ENCODE peak calls at places on chromosomes 6 and 20, in five cellular contexts. One of them, this sample, is unnamed.

GRCh38 chr6:106146852-106147351 is 60.8 kb downstream of the PRDM1 start:
- DNase-seq in BJ: no peak
- DNase-seq in HFFc6: no peak
- DNase-seq in brain microvascular endothelial cell: no peak
- DNase-seq in fibroblast of pulmonary artery: no peak
- DNase-seq in this sample: peak

GRCh38 chr6:90295854-90296345 is 743 bp downstream of the BACH2 start:
- DNase-seq in brain microvascular endothelial cell: peak
- DNase-seq in HFFc6: peak
- DNase-seq in BJ: no peak
- DNase-seq in fibroblast of pulmonary artery: peak
- DNase-seq in this sample: peak

GRCh38 chr20:39019805-39020325 is 57.7 kb downstream of the DHX35 start:
- DNase-seq in fibroblast of pulmonary artery: peak
- DNase-seq in brain microvascular endothelial cell: no peak
- DNase-seq in HFFc6: no peak
- DNase-seq in BJ: no peak
- DNase-seq in this sample: no peak

GRCh38 chr20:47973519-47974233 is 188.4 kb upstream of the SULF2 start:
- DNase-seq in fibroblast of pulmonary artery: no peak
- DNase-seq in HFFc6: no peak
- DNase-seq in brain microvascular endothelial cell: peak
- DNase-seq in BJ: no peak
- DNase-seq in this sample: no peak

GRCh38 chr20:10109621-10110020 is 74.8 kb downstream of the ANKEF1 start:
- DNase-seq in brain microvascular endothelial cell: no peak
- DNase-seq in HFFc6: no peak
- DNase-seq in fibroblast of pulmonary artery: no peak
- DNase-seq in BJ: no peak
- DNase-seq in this sample: no peak

GRCh38 chr6:169776379-169776778 is 25.0 kb downstream of the ERMARD start:
- DNase-seq in fibroblast of pulmonary artery: no peak
- DNase-seq in brain microvascular endothelial cell: no peak
- DNase-seq in HFFc6: no peak
- DNase-seq in BJ: no peak
- DNase-seq in this sample: no peak

GRCh38 chr20:50301712-50302111 is 111.1 kb downstream of the CEBPB start:
- DNase-seq in HFFc6: no peak
- DNase-seq in fibroblast of pulmonary artery: no peak
- DNase-seq in BJ: no peak
- DNase-seq in brain microvascular endothelial cell: no peak
- DNase-seq in this sample: no peak

GRCh38 chr6:85498596-85499258 is 48.8 kb downstream of the NT5E start:
- DNase-seq in BJ: no peak
- DNase-seq in brain microvascular endothelial cell: no peak
- DNase-seq in HFFc6: no peak
- DNase-seq in fibroblast of pulmonary artery: peak
- DNase-seq in this sample: no peak

GRCh38 chr20:46151936-46152335 is 33.8 kb downstream of the CD40 start:
- DNase-seq in HFFc6: no peak
- DNase-seq in fibroblast of pulmonary artery: no peak
- DNase-seq in BJ: no peak
- DNase-seq in brain microvascular endothelial cell: no peak
- DNase-seq in this sample: peak

GRCh38 chr6:106520711-106521367 is 108.5 kb downstream of the RTN4IP1 start:
- DNase-seq in fibroblast of pulmonary artery: no peak
- DNase-seq in BJ: no peak
- DNase-seq in brain microvascular endothelial cell: no peak
- DNase-seq in HFFc6: no peak
- DNase-seq in this sample: peak

GRCh38 chr6:157962601-157963084 is 19.0 kb upstream of the SYNJ2 start:
- DNase-seq in fibroblast of pulmonary artery: peak
- DNase-seq in HFFc6: no peak
- DNase-seq in brain microvascular endothelial cell: peak
- DNase-seq in BJ: no peak
- DNase-seq in this sample: no peak

GRCh38 chr20:10402938-10403593 is 31.0 kb downstream of the MKKS start:
- DNase-seq in BJ: no peak
- DNase-seq in fibroblast of pulmonary artery: no peak
- DNase-seq in HFFc6: no peak
- DNase-seq in brain microvascular endothelial cell: no peak
- DNase-seq in this sample: no peak

GRCh38 chr6:39335780-39336541 is 13.5 kb upstream of the KCNK16 start:
- DNase-seq in BJ: no peak
- DNase-seq in brain microvascular endothelial cell: peak
- DNase-seq in fibroblast of pulmonary artery: no peak
- DNase-seq in HFFc6: no peak
- DNase-seq in this sample: no peak

GRCh38 chr6:55674672-55675071 is 95.7 kb upstream of the HMGCLL1 start:
- DNase-seq in HFFc6: no peak
- DNase-seq in BJ: no peak
- DNase-seq in fibroblast of pulmonary artery: no peak
- DNase-seq in brain microvascular endothelial cell: no peak
- DNase-seq in this sample: no peak

DNA sequence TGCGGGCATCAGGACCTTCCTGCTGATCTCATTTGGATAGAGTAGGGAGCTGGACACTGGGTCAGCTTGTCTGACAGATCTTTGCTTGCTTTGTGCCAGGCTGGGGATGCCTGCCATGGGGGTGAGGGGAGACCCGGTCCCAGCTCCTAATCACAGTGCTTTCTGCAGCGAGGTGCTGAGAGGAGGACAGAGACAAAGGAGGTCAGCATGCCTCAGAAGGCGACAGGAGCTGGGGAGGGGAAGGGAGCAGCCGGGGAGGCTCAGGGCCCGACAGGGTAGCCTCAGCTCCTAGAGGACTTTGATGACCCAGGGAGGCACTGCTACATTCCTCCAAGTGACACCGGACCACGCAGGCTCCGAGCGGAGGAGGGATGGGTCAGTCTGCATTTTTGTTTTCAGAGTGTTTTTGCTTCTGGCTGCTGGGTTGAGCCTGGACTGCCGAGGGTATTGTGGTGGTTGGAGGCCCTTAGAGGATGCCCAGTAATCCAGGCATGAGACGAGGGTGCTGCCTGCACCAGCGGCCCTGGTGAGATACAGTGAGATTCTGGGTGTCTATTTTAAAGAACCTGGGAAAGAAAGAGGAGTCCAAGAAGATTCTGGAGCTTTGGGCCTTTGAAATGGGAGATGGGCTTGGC is 7.8 kb downstream of the RBM38 start:
- DNase-seq in BJ: no peak
- DNase-seq in HFFc6: no peak
- DNase-seq in fibroblast of pulmonary artery: no peak
- DNase-seq in brain microvascular endothelial cell: no peak
- DNase-seq in this sample: no peak
- TF ChIP-seq CTCF in BJ: no peak
- TF ChIP-seq CTCF in HFFc6: no peak
- TF ChIP-seq CTCF in fibroblast of pulmonary artery: no peak
- TF ChIP-seq CTCF in brain microvascular endothelial cell: no peak
- TF ChIP-seq CTCF in this sample: no peak

GRCh38 chr6:45877970-45878590 is 137.6 kb downstream of the CLIC5 start:
- DNase-seq in brain microvascular endothelial cell: no peak
- DNase-seq in HFFc6: no peak
- DNase-seq in fibroblast of pulmonary artery: no peak
- DNase-seq in BJ: no peak
- DNase-seq in this sample: no peak

GRCh38 chr6:45872827-45873226 is 142.8 kb downstream of the CLIC5 start:
- DNase-seq in brain microvascular endothelial cell: no peak
- DNase-seq in BJ: no peak
- DNase-seq in fibroblast of pulmonary artery: no peak
- DNase-seq in HFFc6: no peak
- DNase-seq in this sample: no peak
- TF ChIP-seq CTCF in brain microvascular endothelial cell: no peak
- TF ChIP-seq CTCF in BJ: no peak
- TF ChIP-seq CTCF in fibroblast of pulmonary artery: no peak
- TF ChIP-seq CTCF in HFFc6: no peak
- TF ChIP-seq CTCF in this sample: no peak

GRCh38 chr20:17884318-17885003 is 84.1 kb downstream of the SNX5 start:
- DNase-seq in BJ: no peak
- DNase-seq in fibroblast of pulmonary artery: no peak
- DNase-seq in brain microvascular endothelial cell: no peak
- DNase-seq in HFFc6: no peak
- DNase-seq in this sample: no peak
- TF ChIP-seq CTCF in BJ: no peak
- TF ChIP-seq CTCF in fibroblast of pulmonary artery: no peak
- TF ChIP-seq CTCF in brain microvascular endothelial cell: no peak
- TF ChIP-seq CTCF in HFFc6: no peak
- TF ChIP-seq CTCF in this sample: no peak

GRCh38 chr20:41136336-41136694 is 1.0 kb upstream of the PLCG1 start:
- DNase-seq in fibroblast of pulmonary artery: no peak
- DNase-seq in brain microvascular endothelial cell: no peak
- DNase-seq in BJ: no peak
- DNase-seq in HFFc6: no peak
- DNase-seq in this sample: peak

GRCh38 chr20:41134362-41135186 is 2.8 kb upstream of the PLCG1 start:
- DNase-seq in BJ: no peak
- DNase-seq in brain microvascular endothelial cell: no peak
- DNase-seq in HFFc6: no peak
- DNase-seq in fibroblast of pulmonary artery: no peak
- DNase-seq in this sample: no peak

GRCh38 chr20:41133709-41134361 is 3.5 kb upstream of the PLCG1 start:
- DNase-seq in BJ: no peak
- DNase-seq in HFFc6: no peak
- DNase-seq in brain microvascular endothelial cell: no peak
- DNase-seq in fibroblast of pulmonary artery: no peak
- DNase-seq in this sample: peak

GRCh38 chr20:41135888-41136243 is 1.5 kb upstream of the PLCG1 start:
- DNase-seq in brain microvascular endothelial cell: no peak
- DNase-seq in HFFc6: no peak
- DNase-seq in BJ: no peak
- DNase-seq in fibroblast of pulmonary artery: no peak
- DNase-seq in this sample: no peak

DNA sequence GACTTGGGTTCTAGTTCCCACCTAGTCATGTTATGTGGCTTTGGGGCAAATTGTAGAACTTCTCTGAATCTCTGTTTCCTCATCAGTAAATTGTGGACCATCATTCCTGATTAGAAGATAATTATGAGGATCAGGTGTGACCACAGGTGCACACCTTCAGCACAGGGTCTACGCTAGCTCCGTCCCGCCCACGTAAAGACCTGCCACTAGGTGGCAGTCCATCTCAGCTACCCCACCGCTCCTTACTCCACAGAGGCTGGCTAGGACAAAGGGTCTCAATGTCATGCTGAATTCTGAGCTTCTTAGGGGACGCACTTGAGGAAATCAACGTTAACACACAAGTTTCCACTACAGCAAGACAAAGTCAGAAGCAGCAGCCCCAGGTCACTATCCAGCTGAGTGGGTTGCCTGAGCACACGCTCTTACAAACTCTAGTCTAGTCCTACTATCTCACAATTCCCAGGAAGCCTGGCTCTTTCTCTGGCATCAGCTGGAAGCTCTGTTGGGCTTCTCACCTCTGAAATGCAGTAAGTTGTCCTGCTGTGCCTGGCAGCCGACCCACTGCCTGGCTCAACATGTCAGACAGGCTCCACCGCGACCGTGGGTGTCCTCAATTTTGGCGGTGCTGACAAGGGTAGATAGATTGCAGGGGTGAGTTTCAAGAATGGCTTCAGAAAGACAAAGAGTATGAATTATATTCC is 2.0 kb upstream of the PLCG1 start:
- DNase-seq in HFFc6: no peak
- DNase-seq in BJ: no peak
- DNase-seq in fibroblast of pulmonary artery: peak
- DNase-seq in brain microvascular endothelial cell: no peak
- DNase-seq in this sample: peak
- TF ChIP-seq CTCF in HFFc6: peak
- TF ChIP-seq CTCF in BJ: peak
- TF ChIP-seq CTCF in fibroblast of pulmonary artery: peak
- TF ChIP-seq CTCF in brain microvascular endothelial cell: peak
- TF ChIP-seq CTCF in this sample: peak

GRCh38 chr6:42095066-42095465 is 44.7 kb downstream of the TAF8 start:
- DNase-seq in brain microvascular endothelial cell: no peak
- DNase-seq in fibroblast of pulmonary artery: no peak
- DNase-seq in BJ: no peak
- DNase-seq in HFFc6: no peak
- DNase-seq in this sample: no peak
- TF ChIP-seq CTCF in brain microvascular endothelial cell: no peak
- TF ChIP-seq CTCF in fibroblast of pulmonary artery: no peak
- TF ChIP-seq CTCF in BJ: no peak
- TF ChIP-seq CTCF in HFFc6: no peak
- TF ChIP-seq CTCF in this sample: no peak